ENCODE peak calls at places on chromosomes 11 and 22, in five cellular contexts. I is CD4-positive, alpha-beta memory T cell; H is kidney; X is GM23338; P is endodermal cell. G is an unnamed sample.

GRCh38 chr11:2684581-2684980 is 15.2 kb downstream of the KCNQ1OT1 start:
- DNase-seq in I (no peak), H (peak; percentile 33), X (no peak), P (peak; percentile 44), G (no peak)

GRCh38 chr11:74463216-74463615 is 4.1 kb downstream of the KCNE3 start:
- DNase-seq in I (no peak), H (no peak), X (no peak), P (peak; percentile 29), G (no peak)

GRCh38 chr11:112255075-112255739 is 5.5 kb downstream of the PLET1 start:
- DNase-seq in I (no peak), H (no peak), X (no peak), P (no peak), G (no peak)

GRCh38 chr11:14644396-14645246 is 1.0 kb downstream of the PDE3B start:
- DNase-seq in I (peak; percentile 48), H (peak; percentile 76), X (peak; percentile 68), P (peak; percentile 84), G (peak; percentile 4)

GRCh38 chr11:97620012-97620411 is 1230.2 kb downstream of the JRKL start:
- DNase-seq in I (no peak), H (no peak), X (no peak), P (no peak), G (no peak)

GRCh38 chr22:38879961-38880360 is 7.9 kb upstream of the CBX6 start:
- DNase-seq in I (no peak), H (no peak), X (no peak), P (no peak), G (no peak)

GRCh38 chr22:29773233-29773632 is 6.1 kb downstream of the UQCR10 start:
- DNase-seq in I (no peak), H (no peak), X (no peak), P (peak; percentile 69), G (no peak)

GRCh38 chr11:72737341-72737740 is 14.9 kb downstream of the ARAP1 start:
- DNase-seq in I (no peak), H (peak; percentile 4), X (no peak), P (no peak), G (no peak)

GRCh38 chr11:115501895-115502589 is 2.2 kb downstream of the CADM1 start:
- DNase-seq in I (no peak), H (no peak), X (peak; percentile 30), P (no peak), G (no peak)

GRCh38 chr11:13313005-13313819 is 35.6 kb downstream of the BMAL1 start:
- DNase-seq in I (no peak), H (no peak), X (no peak), P (no peak), G (no peak)

GRCh38 chr22:26658161-26658560 is 773 bp downstream of the MIAT start:
- DNase-seq in I (no peak), H (no peak), X (no peak), P (no peak), G (no peak)

GRCh38 chr11:61697093-61697492 is 16.9 kb downstream of the DAGLA start:
- DNase-seq in I (no peak), H (peak; percentile 91), X (no peak), P (no peak), G (no peak)

GRCh38 chr11:6747097-6747662 is 24.6 kb downstream of the OR2AG2 start:
- DNase-seq in I (no peak), H (no peak), X (no peak), P (no peak), G (no peak)

GRCh38 chr22:28963362-28963761 is 80.0 kb downstream of the ZNRF3 start:
- DNase-seq in I (no peak), H (no peak), X (no peak), P (no peak), G (no peak)

GRCh38 chr22:17954200-17954859 is 70.0 kb downstream of the MICAL3 start:
- DNase-seq in I (no peak), H (no peak), X (no peak), P (no peak), G (no peak)

GRCh38 chr11:75476716-75477613 is 44.0 kb upstream of the KLHL35 start:
- DNase-seq in I (no peak), H (peak; percentile 49), X (no peak), P (no peak), G (no peak)

GRCh38 chr11:78449866-78450265 is 32.2 kb upstream of the GAB2 start:
- DNase-seq in I (no peak), H (no peak), X (no peak), P (no peak), G (no peak)

GRCh38 chr11:69696749-69697488 is 6.9 kb downstream of the FGF19 start:
- DNase-seq in I (no peak), H (no peak), X (peak; percentile 29), P (no peak), G (no peak)

GRCh38 chr11:29641201-29641600 is 375.6 kb downstream of the KCNA4 start:
- DNase-seq in I (no peak), H (no peak), X (no peak), P (no peak), G (no peak)

GRCh38 chr11:69801513-69802335 is 17.5 kb downstream of the FGF3 start:
- DNase-seq in I (no peak), H (no peak), X (peak; percentile 88), P (peak; percentile 95), G (no peak)

GRCh38 chr22:33104192-33104591 is 46.0 kb upstream of the SYN3 start:
- DNase-seq in I (no peak), H (no peak), X (no peak), P (no peak), G (no peak)

GRCh38 chr22:46491936-46492335 is 45.5 kb downstream of the CELSR1 start:
- DNase-seq in I (no peak), H (peak; percentile 61), X (no peak), P (no peak), G (no peak)

GRCh38 chr22:50206599-50206998 is 5.8 kb downstream of the SELENOO start:
- DNase-seq in I (no peak), H (peak; percentile 82), X (peak; percentile 88), P (peak; percentile 91), G (no peak)

GRCh38 chr11:9001736-9002135 is 2.1 kb downstream of the NRIP3 start:
- DNase-seq in I (peak; percentile 56), H (no peak), X (no peak), P (no peak), G (no peak)

GRCh38 chr11:17445240-17445795 is 31.3 kb downstream of the ABCC8 start:
- DNase-seq in I (no peak), H (no peak), X (no peak), P (no peak), G (no peak)

GRCh38 chr22:44424131-44424711 is 73.8 kb downstream of the RTL6 start:
- DNase-seq in I (no peak), H (no peak), X (no peak), P (peak; percentile 25), G (no peak)

GRCh38 chr11:64759722-64760719 is at the start of gene PYGM:
- DNase-seq in I (peak; percentile 44), H (peak; percentile 96), X (peak; percentile 86), P (peak; percentile 92), G (peak; percentile 39)
- H3K4me1 ChIP-seq in I (peaks cover 58% of the 10 kb centered on the region), H (peaks cover 46% of the 10 kb centered on the region), X (peaks cover 59% of the 10 kb centered on the region), P (peaks cover 16% of the 10 kb centered on the region), G (peaks cover 61% of the 10 kb centered on the region)

DNA sequence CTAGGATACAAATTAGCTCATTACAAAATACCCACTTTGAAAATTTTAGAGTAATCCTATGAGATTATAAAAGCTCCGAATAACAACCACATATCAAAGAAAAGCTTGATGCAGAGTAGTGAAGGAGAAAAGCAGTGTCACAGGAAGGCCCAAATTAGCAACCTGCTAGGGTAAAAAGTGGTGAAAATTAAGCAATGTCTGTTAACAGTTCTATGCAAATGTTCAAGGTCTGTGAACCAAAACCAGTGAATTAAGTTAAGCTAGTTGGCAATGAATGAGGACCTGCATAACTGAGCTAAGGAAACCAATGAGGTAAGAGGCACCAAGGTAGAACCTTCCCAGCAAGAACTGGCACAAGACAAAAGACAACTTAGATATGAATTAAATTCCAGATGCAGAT is 29.6 kb downstream of the PRDM10 start:
- DNase-seq in I (no peak), H (no peak), X (peak; percentile 28), P (no peak), G (no peak)
- H3K4me1 ChIP-seq in I (no peaks in the 10 kb centered on the region), H (peaks cover 5% of the 10 kb centered on the region), X (peaks cover 19% of the 10 kb centered on the region), P (no peaks in the 10 kb centered on the region), G (no peaks in the 10 kb centered on the region)

GRCh38 chr11:117022526-117022925 is 75.7 kb downstream of the SIK3 start:
- DNase-seq in I (no peak), H (no peak), X (no peak), P (no peak), G (no peak)
- H3K4me1 ChIP-seq in I (peaks cover 87% of the 10 kb centered on the region), H (peaks cover 4% of the 10 kb centered on the region), X (no peaks in the 10 kb centered on the region), P (peaks cover 5% of the 10 kb centered on the region), G (peaks cover 42% of the 10 kb centered on the region)

GRCh38 chr22:24426436-24426835 is 963 bp upstream of the ADORA2A start:
- DNase-seq in I (no peak), H (no peak), X (no peak), P (no peak), G (no peak)

GRCh38 chr22:24428751-24429410 is 1.5 kb downstream of the ADORA2A start:
- DNase-seq in I (no peak), H (peak; percentile 68), X (no peak), P (no peak), G (no peak)

GRCh38 chr22:24426859-24427499 is 420 bp upstream of the ADORA2A start:
- DNase-seq in I (no peak), H (peak; percentile 80), X (no peak), P (no peak), G (peak; percentile 65)

GRCh38 chr22:24429411-24430365 is 2.3 kb downstream of the ADORA2A start:
- DNase-seq in I (peak; percentile 69), H (peak; percentile 78), X (peak; percentile 58), P (no peak), G (no peak)

DNA sequence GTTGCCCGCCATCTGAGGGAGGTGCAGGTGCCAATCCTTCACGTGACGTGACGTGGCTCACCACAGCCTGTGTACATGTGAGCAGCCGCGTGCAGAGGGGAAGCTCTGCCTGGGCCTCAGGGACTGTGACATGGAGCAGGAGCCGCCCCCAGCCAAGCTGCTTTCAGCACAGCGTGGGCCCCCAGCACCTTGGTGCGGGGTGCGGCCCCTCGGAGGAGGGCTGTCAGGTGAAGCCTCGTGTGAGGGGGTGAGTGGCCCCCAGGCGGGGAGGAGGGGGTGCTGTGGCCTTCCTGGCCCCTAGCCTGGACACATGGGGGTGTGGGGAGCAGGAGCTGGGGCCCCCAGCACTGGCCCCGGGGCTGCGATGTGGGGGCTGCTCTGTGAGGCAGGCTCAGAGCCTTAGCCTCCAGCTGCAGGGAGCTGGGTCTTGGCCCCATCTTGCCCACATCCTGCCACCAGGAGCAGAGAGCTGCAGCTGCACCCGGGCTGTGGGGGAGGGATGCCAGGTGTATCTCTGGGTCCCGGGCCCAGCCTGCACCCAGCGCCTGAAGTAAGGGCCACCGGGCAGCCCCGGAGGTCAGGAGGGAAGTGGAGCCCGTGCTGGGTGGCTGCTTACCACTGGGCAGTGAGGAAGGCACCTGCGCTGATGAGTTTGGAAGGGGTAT is at the start of gene ADORA2A:
- DNase-seq in I (peak; percentile 94), H (peak; percentile 89), X (peak; percentile 23), P (no peak), G (peak; percentile 76)
- H3K4me1 ChIP-seq in I (peaks cover 78% of the 10 kb centered on the region), H (peaks cover 24% of the 10 kb centered on the region), X (peaks cover 5% of the 10 kb centered on the region), P (no peaks in the 10 kb centered on the region), G (peaks cover 69% of the 10 kb centered on the region)